ENCODE peak calls at places on chromosomes 3 and 15, in five cellular contexts. I, H, X, G and M are unnamed samples.

GRCh38 chr3:191328963-191329653 is at the start of gene CCDC50:
- DNase-seq in I (peak), H (peak), X (peak), G (peak), M (peak)

GRCh38 chr3:17398959-17399551 is 343.4 kb downstream of the TBC1D5 start:
- DNase-seq in I (no peak), H (no peak), X (peak), G (no peak), M (no peak)

GRCh38 chr15:77547801-77548607 is 84.7 kb downstream of the LINGO1 start:
- DNase-seq in I (no peak), H (no peak), X (no peak), G (no peak), M (no peak)

GRCh38 chr3:131370935-131371698 is 10.5 kb upstream of the NUDT16 start:
- DNase-seq in I (no peak), H (no peak), X (no peak), G (no peak), M (no peak)

GRCh38 chr3:7630925-7631324 is 770.0 kb downstream of the GRM7 start:
- DNase-seq in I (peak), H (no peak), X (no peak), G (no peak), M (no peak)

GRCh38 chr3:65233561-65233960 is 545.8 kb upstream of the ADAMTS9 start:
- DNase-seq in I (peak), H (peak), X (no peak), G (no peak), M (no peak)

GRCh38 chr15:49279481-49280186 is 109.6 kb downstream of the GALK2 start:
- DNase-seq in I (no peak), H (no peak), X (no peak), G (no peak), M (peak)

GRCh38 chr3:15903164-15903563 is 105.4 kb upstream of the ANKRD28 start:
- DNase-seq in I (no peak), H (peak), X (peak), G (no peak), M (peak)

GRCh38 chr3:49625971-49626640 is 48.0 kb upstream of the APEH start:
- DNase-seq in I (peak), H (no peak), X (peak), G (no peak), M (peak)

GRCh38 chr15:31157644-31158069 is 56.1 kb upstream of the TRPM1 start:
- DNase-seq in I (no peak), H (no peak), X (no peak), G (no peak), M (no peak)

GRCh38 chr3:31875437-31875836 is 105.6 kb downstream of the OSBPL10 start:
- DNase-seq in I (no peak), H (no peak), X (no peak), G (no peak), M (no peak)

GRCh38 chr3:168424059-168424765 is 328.5 kb upstream of the GOLIM4 start:
- DNase-seq in I (no peak), H (no peak), X (peak), G (no peak), M (no peak)

GRCh38 chr15:78930577-78931388 is 14.1 kb downstream of the CTSH start:
- DNase-seq in I (peak), H (peak), X (peak), G (no peak), M (peak)

GRCh38 chr3:63975705-63976104 is 47.6 kb downstream of the PSMD6 start:
- DNase-seq in I (peak), H (peak), X (peak), G (no peak), M (peak)

GRCh38 chr3:194279701-194280360 is 71.3 kb downstream of the CPN2 start:
- DNase-seq in I (no peak), H (no peak), X (no peak), G (no peak), M (no peak)

GRCh38 chr3:43481325-43481860 is 140.4 kb downstream of the ANO10 start:
- DNase-seq in I (no peak), H (no peak), X (no peak), G (no peak), M (no peak)

GRCh38 chr3:32226875-32227500 is 11.5 kb upstream of the CMTM8 start:
- DNase-seq in I (peak), H (peak), X (peak), G (no peak), M (peak)

GRCh38 chr15:70974004-70974832 is 81.6 kb downstream of the LRRC49 start:
- DNase-seq in I (peak), H (peak), X (peak), G (no peak), M (peak)

GRCh38 chr3:55519016-55519415 is 31.9 kb upstream of the WNT5A start:
- DNase-seq in I (no peak), H (peak), X (peak), G (no peak), M (peak)

GRCh38 chr15:42623951-42624350 is 48.5 kb downstream of the STARD9 start:
- DNase-seq in I (no peak), H (no peak), X (no peak), G (no peak), M (no peak)

GRCh38 chr15:101152914-101153313 is 98.9 kb downstream of the CHSY1 start:
- DNase-seq in I (no peak), H (no peak), X (no peak), G (no peak), M (no peak)

GRCh38 chr15:42444415-42445063 is 46.4 kb downstream of the ZNF106 start:
- DNase-seq in I (peak), H (peak), X (peak), G (no peak), M (peak)

GRCh38 chr15:97718509-97718908 is 242.0 kb upstream of the ARRDC4 start:
- DNase-seq in I (no peak), H (no peak), X (no peak), G (no peak), M (no peak)

GRCh38 chr15:92074646-92075045 is 221.1 kb downstream of the SLCO3A1 start:
- DNase-seq in I (peak), H (peak), X (peak), G (no peak), M (peak)

GRCh38 chr3:152466784-152467183 is 198.1 kb downstream of the MBNL1 start:
- DNase-seq in I (no peak), H (peak), X (peak), G (no peak), M (peak)

GRCh38 chr3:139597947-139598346 is 58.4 kb upstream of the RBP1 start:
- DNase-seq in I (no peak), H (no peak), X (no peak), G (no peak), M (no peak)

GRCh38 chr15:68542771-68543544 is 35.8 kb upstream of the CORO2B start:
- DNase-seq in I (peak), H (peak), X (peak), G (no peak), M (peak)

GRCh38 chr15:65869954-65870871 is 922 bp downstream of the RAB11A start:
- DNase-seq in I (peak), H (peak), X (peak), G (peak), M (peak)

GRCh38 chr3:39267631-39268553 is 11.9 kb downstream of the CX3CR1 start:
- DNase-seq in I (no peak), H (no peak), X (no peak), G (peak), M (no peak)

GRCh38 chr3:138945646-138946553 is 1.0 kb downstream of the FOXL2 start:
- DNase-seq in I (peak), H (peak), X (no peak), G (peak), M (peak)

GRCh38 chr3:122892118-122892517 is 97.2 kb downstream of the SLC49A4 start:
- DNase-seq in I (no peak), H (no peak), X (no peak), G (no peak), M (no peak)